ENCODE peak calls at places on chromosomes 1 and 21, in nine cellular contexts. K, P, H, B, S, V, E, M and O are unnamed samples.

GRCh38 chr21:45990741-45991605 is 9.4 kb downstream of the COL6A1 start:
- DNase-seq in K (no peak), M (no peak), E (peak), B (peak), H (peak), V (no peak), P (no peak), S (no peak), O (peak)

GRCh38 chr1:79732950-79733349 is 726.4 kb upstream of the ADGRL4 start:
- DNase-seq in H (no peak), E (no peak), K (no peak), P (no peak), B (no peak), V (no peak), M (no peak), S (no peak), O (no peak)

GRCh38 chr1:41361495-41362356 is 492 bp downstream of the FOXO6 start:
- DNase-seq in V (no peak), H (no peak), E (peak), B (no peak), M (peak), P (no peak), K (no peak), S (no peak), O (peak)

GRCh38 chr1:13965770-13966398 is 265.9 kb downstream of the PRDM2 start:
- DNase-seq in B (no peak), M (peak), K (no peak), P (peak), S (peak), E (no peak), H (no peak), V (peak), O (no peak)

GRCh38 chr1:80218112-80218511 is 1211.6 kb upstream of the ADGRL4 start:
- DNase-seq in B (no peak), K (no peak), S (peak), M (peak), V (no peak), E (no peak), P (peak), H (no peak), O (no peak)

GRCh38 chr1:159911668-159912067 is 11.7 kb upstream of the CFAP45 start:
- DNase-seq in S (no peak), K (no peak), V (no peak), M (no peak), B (no peak), P (no peak), H (no peak), E (no peak), O (no peak)

GRCh38 chr1:47941609-47942237 is 55.5 kb downstream of the TRABD2B start:
- DNase-seq in V (no peak), S (no peak), P (peak), B (peak), E (no peak), M (no peak), K (no peak), H (no peak), O (no peak)

GRCh38 chr1:36528361-36529349 is 45.9 kb upstream of the CSF3R start:
- DNase-seq in E (peak), M (no peak), S (no peak), P (peak), B (peak), V (no peak), H (no peak), K (no peak), O (no peak)

GRCh38 chr1:201426395-201427310 is 5.1 kb upstream of the TNNI1 start:
- DNase-seq in S (no peak), E (peak), K (no peak), B (no peak), M (no peak), H (no peak), P (no peak), V (no peak), O (no peak)

GRCh38 chr1:235326719-235327558 is 1.0 kb downstream of the ARID4B start:
- DNase-seq in K (peak), P (no peak), M (peak), H (peak), S (no peak), B (peak), E (peak), V (no peak), O (peak)

GRCh38 chr1:202498542-202498941 is 150.0 kb downstream of the PPP1R12B start:
- DNase-seq in P (no peak), M (no peak), E (no peak), S (no peak), K (no peak), H (no peak), V (no peak), B (no peak), O (no peak)

GRCh38 chr1:200684015-200684414 is 14.3 kb upstream of the DDX59 start:
- DNase-seq in M (peak), P (no peak), K (no peak), E (no peak), B (no peak), S (no peak), H (no peak), V (no peak), O (no peak)

GRCh38 chr1:23194119-23194984 is 22.9 kb downstream of the HTR1D start:
- DNase-seq in B (no peak), V (no peak), K (no peak), M (no peak), S (peak), P (no peak), H (no peak), E (no peak), O (no peak)

GRCh38 chr1:228070173-228070572 is 12.3 kb upstream of the ARF1 start:
- DNase-seq in V (no peak), H (no peak), B (no peak), S (no peak), E (no peak), K (no peak), P (no peak), M (no peak), O (no peak)

GRCh38 chr1:208737922-208738321 is 493.7 kb upstream of the PLXNA2 start:
- DNase-seq in B (no peak), M (no peak), E (no peak), V (no peak), H (no peak), S (no peak), P (no peak), K (no peak), O (no peak)

GRCh38 chr1:26318338-26319064 is 743 bp downstream of the CD52 start:
- DNase-seq in M (no peak), V (no peak), E (peak), B (no peak), K (peak), H (no peak), S (no peak), P (no peak), O (no peak)

GRCh38 chr21:17269760-17270159 is 243.1 kb upstream of the CXADR start:
- DNase-seq in S (no peak), M (no peak), B (no peak), P (no peak), E (no peak), K (no peak), V (no peak), H (no peak), O (no peak)

GRCh38 chr1:19448491-19449439 is 36.6 kb downstream of the CAPZB start:
- DNase-seq in P (no peak), M (peak), V (no peak), H (no peak), B (peak), E (no peak), S (peak), K (peak), O (no peak)

GRCh38 chr1:214224605-214225354 is 56.2 kb upstream of the SMYD2 start:
- DNase-seq in H (no peak), E (no peak), B (no peak), S (no peak), K (no peak), M (peak), V (no peak), P (peak), O (no peak)

GRCh38 chr1:202416641-202417040 is 68.1 kb downstream of the PPP1R12B start:
- DNase-seq in B (no peak), K (no peak), M (no peak), S (no peak), P (no peak), V (no peak), E (no peak), H (no peak), O (no peak)

GRCh38 chr21:17848228-17848627 is 29.1 kb upstream of the C21orf91 start:
- DNase-seq in H (no peak), E (no peak), M (peak), B (no peak), P (no peak), S (peak), K (no peak), V (no peak), O (no peak)

GRCh38 chr1:201447911-201448871 is 20.8 kb downstream of the PHLDA3 start:
- DNase-seq in M (peak), S (peak), V (no peak), B (peak), P (peak), H (peak), K (peak), E (peak), O (no peak)

GRCh38 chr1:16010837-16011236 is 6.8 kb downstream of the SRARP start:
- DNase-seq in K (no peak), S (no peak), P (no peak), V (no peak), B (no peak), E (no peak), M (no peak), H (no peak), O (no peak)

GRCh38 chr1:63877816-63878215 is 104.0 kb downstream of the ROR1 start:
- DNase-seq in K (no peak), B (no peak), M (no peak), S (no peak), V (no peak), P (no peak), E (no peak), H (no peak), O (no peak)

GRCh38 chr21:41739936-41740335 is 26.9 kb downstream of the RIPK4 start:
- DNase-seq in H (no peak), S (no peak), V (no peak), M (no peak), B (no peak), P (no peak), E (no peak), K (no peak), O (no peak)

GRCh38 chr1:79105499-79105898 is 99.0 kb upstream of the ADGRL4 start:
- DNase-seq in P (no peak), S (no peak), V (no peak), M (no peak), B (no peak), K (no peak), H (no peak), E (no peak), O (no peak)

GRCh38 chr1:1889847-1890505 is 911 bp downstream of the GNB1 start:
- DNase-seq in S (no peak), P (peak), B (no peak), V (no peak), M (peak), H (peak), E (peak), K (peak), O (peak)

GRCh38 chr1:30185809-30186208 is 537.6 kb downstream of the MATN1 start:
- DNase-seq in S (no peak), V (no peak), H (no peak), K (no peak), M (no peak), E (no peak), P (no peak), B (no peak), O (no peak)

GRCh38 chr1:44740179-44740617 is 561 bp downstream of the KIF2C start:
- DNase-seq in S (no peak), V (no peak), M (no peak), P (no peak), E (no peak), K (no peak), H (no peak), B (no peak), O (no peak)

GRCh38 chr21:22536511-22536910 is 1538.3 kb downstream of the NCAM2 start:
- DNase-seq in P (no peak), E (no peak), M (peak), S (peak), K (no peak), H (no peak), B (no peak), V (no peak), O (no peak)